ENCODE peak calls at places on chromosomes 16 and 17, in eight cellular contexts. K is adrenal gland, A is body of pancreas, I is H1, D is prostate gland, W is K562, L is suprapubic skin, B is uterus. O is an unnamed sample.

GRCh38 chr16:2149630-2150417 is 1.4 kb downstream of the RAB26 start:
- DNase-seq in K (no peak), A (no peak), I (no peak), D (no peak), W (no peak), L (peak), B (no peak), O (peak)

GRCh38 chr17:45283711-45284110 is 21.8 kb upstream of the SPATA32 start:
- DNase-seq in K (no peak), A (no peak), I (no peak), D (no peak), W (no peak), L (no peak), B (no peak), O (no peak)

GRCh38 chr16:54928016-54928356 is 2.7 kb upstream of the IRX5 start:
- DNase-seq in K (no peak), A (no peak), I (no peak), D (no peak), W (no peak), L (peak), B (no peak), O (no peak)

GRCh38 chr17:44216173-44216572 is 3.3 kb downstream of the UBTF start:
- DNase-seq in K (no peak), A (no peak), I (no peak), D (no peak), W (no peak), L (no peak), B (no peak), O (no peak)

GRCh38 chr17:1769826-1770477 is 8.1 kb downstream of the SERPINF1 start:
- DNase-seq in K (no peak), A (no peak), I (no peak), D (peak), W (no peak), L (no peak), B (no peak), O (no peak)

GRCh38 chr17:61475726-61476125 is 23.5 kb downstream of the TBX4 start:
- DNase-seq in K (no peak), A (no peak), I (no peak), D (no peak), W (no peak), L (no peak), B (no peak), O (no peak)

GRCh38 chr17:67157732-67158639 is 87.0 kb downstream of the HELZ start:
- DNase-seq in K (no peak), A (no peak), I (no peak), D (no peak), W (peak), L (no peak), B (no peak), O (no peak)

GRCh38 chr16:77414752-77415231 is 20.0 kb downstream of the ADAMTS18 start:
- DNase-seq in K (no peak), A (no peak), I (no peak), D (peak), W (no peak), L (no peak), B (no peak), O (no peak)

GRCh38 chr17:70464995-70465394 is 295.7 kb downstream of the KCNJ2 start:
- DNase-seq in K (no peak), A (no peak), I (no peak), D (no peak), W (no peak), L (no peak), B (no peak), O (no peak)

GRCh38 chr16:777826-778225 is 10.4 kb downstream of the RPUSD1 start:
- DNase-seq in K (no peak), A (no peak), I (no peak), D (no peak), W (no peak), L (no peak), B (no peak), O (no peak)

GRCh38 chr17:16417399-16417798 is 2.0 kb downstream of the TRPV2 start:
- DNase-seq in K (no peak), A (no peak), I (no peak), D (no peak), W (no peak), L (no peak), B (no peak), O (no peak)

GRCh38 chr16:19735074-19735867 is 17.2 kb downstream of the IQCK start:
- DNase-seq in K (peak), A (no peak), I (no peak), D (no peak), W (no peak), L (no peak), B (no peak), O (no peak)

GRCh38 chr16:59848314-59848713 is 1114.2 kb upstream of the GOT2 start:
- DNase-seq in K (no peak), A (no peak), I (no peak), D (no peak), W (no peak), L (no peak), B (no peak), O (no peak)

GRCh38 chr17:67386965-67387551 is 10.0 kb downstream of the PITPNC1 start:
- DNase-seq in K (peak), A (peak), I (no peak), D (no peak), W (peak), L (no peak), B (no peak), O (peak)

GRCh38 chr17:29592850-29593545 is at the start of gene ANKRD13B:
- DNase-seq in K (peak), A (no peak), I (no peak), D (no peak), W (peak), L (no peak), B (peak), O (no peak)

GRCh38 chr17:49001671-49002070 is 4.5 kb downstream of the IGF2BP1 start:
- DNase-seq in K (no peak), A (no peak), I (no peak), D (no peak), W (no peak), L (no peak), B (no peak), O (no peak)

GRCh38 chr17:9371019-9371418 is 204.6 kb downstream of the STX8 start:
- DNase-seq in K (peak), A (no peak), I (no peak), D (no peak), W (no peak), L (no peak), B (no peak), O (peak)

GRCh38 chr17:45948881-45949624 is 50.0 kb upstream of the STH start:
- DNase-seq in K (peak), A (peak), I (peak), D (peak), W (peak), L (peak), B (peak), O (peak)

GRCh38 chr17:77592503-77592902 is 366.0 kb upstream of the TNRC6C start:
- DNase-seq in K (no peak), A (no peak), I (no peak), D (no peak), W (no peak), L (no peak), B (no peak), O (no peak)

GRCh38 chr17:21286771-21287702 is 2.5 kb downstream of the MAP2K3 start:
- DNase-seq in K (no peak), A (peak), I (no peak), D (no peak), W (no peak), L (no peak), B (no peak), O (no peak)

GRCh38 chr17:72516772-72517399 is 396.1 kb downstream of the SOX9 start:
- DNase-seq in K (no peak), A (peak), I (no peak), D (peak), W (no peak), L (no peak), B (no peak), O (no peak)

GRCh38 chr17:50290074-50290702 is 15.9 kb downstream of the TMEM92 start:
- DNase-seq in K (peak), A (peak), I (no peak), D (peak), W (no peak), L (peak), B (peak), O (peak)

GRCh38 chr16:66020061-66020460 is 346.4 kb upstream of the CDH5 start:
- DNase-seq in K (no peak), A (no peak), I (no peak), D (no peak), W (no peak), L (no peak), B (no peak), O (no peak)

GRCh38 chr16:88348377-88349152 is 34.2 kb upstream of the ZNF469 start:
- DNase-seq in K (no peak), A (no peak), I (no peak), D (no peak), W (no peak), L (no peak), B (no peak), O (no peak)

GRCh38 chr16:2194852-2195315 is 1.5 kb downstream of the CASKIN1 start:
- DNase-seq in K (no peak), A (peak), I (no peak), D (peak), W (no peak), L (no peak), B (no peak), O (no peak)

GRCh38 chr17:17729620-17730249 is 48.5 kb downstream of the RAI1 start:
- DNase-seq in K (no peak), A (no peak), I (no peak), D (peak), W (peak), L (no peak), B (no peak), O (no peak)

GRCh38 chr17:7336240-7337175 is at the start of gene ACAP1:
- DNase-seq in K (peak), A (no peak), I (peak), D (no peak), W (peak), L (peak), B (no peak), O (no peak)

DNA sequence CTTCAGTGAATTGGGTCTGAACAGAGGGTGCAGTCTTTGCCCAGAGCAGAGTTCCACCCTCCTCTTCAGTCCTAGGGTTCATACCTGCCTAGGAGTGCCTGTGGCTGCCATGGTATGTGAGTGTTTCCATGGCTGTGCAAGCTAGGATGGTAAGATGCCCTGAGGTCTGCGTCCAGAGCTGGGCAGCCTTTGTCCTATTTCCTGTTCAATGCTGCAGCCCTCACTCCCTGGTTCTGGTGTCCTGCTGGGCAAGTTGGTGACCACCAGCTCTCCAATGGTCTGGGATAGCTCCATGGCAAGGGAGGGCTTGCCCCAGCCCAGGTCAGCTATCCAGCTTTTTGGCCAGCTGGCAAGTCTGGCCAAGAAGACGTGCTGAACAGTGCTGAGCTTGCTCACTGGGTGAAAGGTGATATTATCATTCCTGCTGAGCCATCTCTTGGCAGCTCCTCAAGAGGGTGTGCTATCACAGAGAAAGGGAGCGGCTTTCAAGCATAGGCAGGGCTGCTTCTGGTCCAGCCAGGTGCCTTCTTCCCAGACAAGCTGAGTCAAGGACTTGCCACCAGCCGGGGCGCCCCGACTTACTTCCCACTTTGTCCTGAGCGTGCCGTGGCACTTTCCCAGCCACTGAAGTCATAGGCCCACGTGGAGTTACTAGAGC is 13.0 kb upstream of the NFATC3 start:
- DNase-seq in K (peak), A (no peak), I (no peak), D (peak), W (peak), L (no peak), B (no peak), O (no peak)
- TF ChIP-seq POLR2A in K (no peak), A (no peak), I (no peak), D (no peak), W (no peak), L (no peak), B (no peak), O (no peak)

GRCh38 chr17:57995076-57995956 is 7.3 kb upstream of the VEZF1 start:
- DNase-seq in K (peak), A (peak), I (no peak), D (peak), W (peak), L (no peak), B (peak), O (peak)

GRCh38 chr17:57999010-57999495 is 8.0 kb downstream of the SRSF1 start:
- DNase-seq in K (no peak), A (no peak), I (no peak), D (no peak), W (no peak), L (no peak), B (no peak), O (no peak)

GRCh38 chr17:57997085-57997809 is 9.2 kb upstream of the VEZF1 start:
- DNase-seq in K (no peak), A (no peak), I (no peak), D (no peak), W (no peak), L (no peak), B (no peak), O (no peak)

GRCh38 chr17:57999496-58000017 is 7.5 kb downstream of the SRSF1 start:
- DNase-seq in K (no peak), A (no peak), I (no peak), D (peak), W (no peak), L (no peak), B (no peak), O (no peak)

GRCh38 chr17:57998234-57998746 is 8.8 kb downstream of the SRSF1 start:
- DNase-seq in K (no peak), A (no peak), I (no peak), D (no peak), W (no peak), L (no peak), B (no peak), O (no peak)
- TF ChIP-seq POLR2A in K (no peak), A (no peak), I (no peak), D (no peak), W (peak), L (no peak), B (no peak), O (no peak)

GRCh38 chr16:13100970-13101369 is 199.6 kb downstream of the SHISA9 start:
- DNase-seq in K (no peak), A (no peak), I (no peak), D (no peak), W (no peak), L (no peak), B (no peak), O (no peak)

GRCh38 chr16:13104772-13105171 is 203.4 kb downstream of the SHISA9 start:
- DNase-seq in K (no peak), A (no peak), I (no peak), D (no peak), W (no peak), L (no peak), B (no peak), O (no peak)

GRCh38 chr16:13101828-13102227 is 200.4 kb downstream of the SHISA9 start:
- DNase-seq in K (no peak), A (no peak), I (no peak), D (no peak), W (no peak), L (no peak), B (no peak), O (no peak)

GRCh38 chr16:13099822-13100221 is 198.4 kb downstream of the SHISA9 start:
- DNase-seq in K (no peak), A (no peak), I (no peak), D (no peak), W (no peak), L (no peak), B (no peak), O (no peak)

DNA sequence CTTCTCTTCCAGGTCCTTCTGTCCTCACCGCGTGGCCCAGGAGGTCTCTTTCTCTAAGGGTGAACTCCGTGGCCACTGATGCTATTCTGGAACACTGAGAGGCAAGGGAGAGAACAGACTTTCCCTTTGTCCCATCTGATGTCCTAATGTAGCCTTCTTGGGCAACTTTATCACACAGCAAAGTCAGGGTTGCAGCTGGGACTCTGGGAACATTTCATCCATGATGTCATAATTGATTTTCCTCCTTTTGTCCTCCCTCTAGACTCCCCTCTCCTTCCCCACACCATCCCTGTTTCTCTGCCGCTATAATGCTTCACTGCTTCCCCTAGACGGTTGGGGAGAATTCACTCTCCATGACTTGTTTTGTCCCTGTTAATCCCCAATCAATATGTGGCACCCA is 201.0 kb downstream of the SHISA9 start:
- DNase-seq in K (no peak), A (peak), I (no peak), D (no peak), W (no peak), L (no peak), B (no peak), O (no peak)
- TF ChIP-seq POLR2A in K (no peak), A (no peak), I (no peak), D (no peak), W (no peak), L (no peak), B (no peak), O (no peak)

GRCh38 chr17:74972107-74972972 is at the start of gene HID1:
- DNase-seq in K (no peak), A (peak), I (no peak), D (peak), W (peak), L (no peak), B (peak), O (no peak)
- TF ChIP-seq POLR2A in K (no peak), A (peak), I (no peak), D (peak), W (no peak), L (no peak), B (no peak), O (no peak)

GRCh38 chr16:11053916-11054460 is 109.6 kb downstream of the CLEC16A start:
- DNase-seq in K (no peak), A (no peak), I (no peak), D (no peak), W (no peak), L (no peak), B (no peak), O (no peak)

GRCh38 chr16:11057696-11058345 is 113.5 kb downstream of the CLEC16A start:
- DNase-seq in K (peak), A (no peak), I (no peak), D (no peak), W (no peak), L (no peak), B (no peak), O (no peak)

GRCh38 chr16:11056989-11057645 is 112.8 kb downstream of the CLEC16A start:
- DNase-seq in K (peak), A (no peak), I (no peak), D (peak), W (no peak), L (no peak), B (peak), O (no peak)

GRCh38 chr16:11058820-11059219 is 114.5 kb downstream of the CLEC16A start:
- DNase-seq in K (no peak), A (no peak), I (no peak), D (no peak), W (no peak), L (no peak), B (no peak), O (no peak)

GRCh38 chr16:11056090-11056988 is 112.0 kb downstream of the CLEC16A start:
- DNase-seq in K (no peak), A (no peak), I (no peak), D (no peak), W (no peak), L (no peak), B (no peak), O (no peak)
- TF ChIP-seq POLR2A in K (no peak), A (no peak), I (no peak), D (no peak), W (no peak), L (no peak), B (no peak), O (no peak)

GRCh38 chr16:68086336-68086821 is 1.2 kb downstream of the NFATC3 start:
- DNase-seq in K (no peak), A (no peak), I (no peak), D (no peak), W (no peak), L (no peak), B (no peak), O (no peak)

GRCh38 chr16:68086860-68087268 is 1.7 kb downstream of the NFATC3 start:
- DNase-seq in K (no peak), A (no peak), I (no peak), D (no peak), W (no peak), L (no peak), B (no peak), O (no peak)

GRCh38 chr16:68083861-68084503 is 1.2 kb upstream of the NFATC3 start:
- DNase-seq in K (no peak), A (no peak), I (no peak), D (no peak), W (no peak), L (no peak), B (no peak), O (no peak)

GRCh38 chr16:68084504-68085258 is 489 bp upstream of the NFATC3 start:
- DNase-seq in K (peak), A (peak), I (peak), D (peak), W (peak), L (peak), B (peak), O (no peak)

DNA sequence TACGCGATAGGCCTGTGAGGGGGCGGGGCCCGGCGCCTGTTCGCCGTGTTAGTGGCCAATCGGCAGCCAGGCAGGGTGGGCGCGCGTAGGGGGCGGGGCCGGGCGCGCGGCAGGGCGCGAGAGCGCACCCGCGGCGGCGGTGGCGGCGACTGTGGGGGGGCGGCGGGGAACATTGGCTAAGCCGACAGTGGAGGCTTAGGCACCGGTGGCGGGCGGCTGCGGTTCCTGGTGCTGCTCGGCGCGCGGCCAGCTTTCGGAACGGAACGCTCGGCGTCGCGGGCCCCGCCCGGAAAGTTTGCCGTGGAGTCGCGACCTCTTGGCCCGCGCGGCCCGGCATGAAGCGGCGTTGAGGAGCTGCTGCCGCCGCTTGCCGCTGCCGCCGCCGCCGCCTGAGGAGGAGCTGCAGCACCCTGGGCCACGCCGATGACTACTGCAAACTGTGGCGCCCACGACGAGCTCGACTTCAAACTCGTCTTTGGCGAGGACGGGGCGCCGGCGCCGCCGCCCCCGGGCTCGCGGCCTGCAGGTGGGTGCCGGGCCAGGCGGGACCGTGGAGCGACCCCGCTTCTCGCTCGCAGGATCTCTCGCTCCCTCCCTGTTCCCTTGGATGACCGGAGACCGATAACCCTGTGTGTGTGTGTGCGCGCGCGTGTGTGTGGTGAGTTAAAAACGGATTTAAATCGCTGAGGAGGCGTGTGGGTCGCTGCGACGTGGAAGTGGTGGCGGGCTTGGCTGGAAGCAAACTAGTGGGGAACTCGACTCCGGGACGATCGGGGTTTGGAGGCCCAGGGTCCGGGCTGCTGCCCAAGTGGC is at the start of gene NFATC3:
- DNase-seq in K (peak), A (peak), I (peak), D (peak), W (peak), L (peak), B (peak), O (peak)
- TF ChIP-seq POLR2A in K (peak), A (peak), I (peak), D (peak), W (peak), L (no peak), B (peak), O (peak)